ENCODE peak calls at places on chromosome 2, in seven cellular contexts. One of them, this sample, is unnamed.

GRCh38 chr2:25304339-25304728 is 37.4 kb downstream of the DNMT3A start:
- DNase-seq in activated CD4-positive, alpha-beta T cell treated with anti-CD3 and anti-CD28 coated beads, Interleukin-2, amount 50 U/mL, for 24 hours: no peak
- DNase-seq in NCI-H2081: no peak
- DNase-seq in HCT116: no peak
- DNase-seq in retinal pigment epithelial cell: no peak
- DNase-seq in A549: no peak
- DNase-seq in naive B cell: no peak
- DNase-seq in this sample: peak

GRCh38 chr2:212330263-212330662 is 208.3 kb downstream of the ERBB4 start:
- DNase-seq in activated CD4-positive, alpha-beta T cell treated with anti-CD3 and anti-CD28 coated beads, Interleukin-2, amount 50 U/mL, for 24 hours: no peak
- DNase-seq in NCI-H2081: peak
- DNase-seq in HCT116: no peak
- DNase-seq in retinal pigment epithelial cell: no peak
- DNase-seq in A549: no peak
- DNase-seq in naive B cell: no peak
- DNase-seq in this sample: no peak

GRCh38 chr2:181471783-181472182 is 14.6 kb downstream of the ITGA4 start:
- DNase-seq in activated CD4-positive, alpha-beta T cell treated with anti-CD3 and anti-CD28 coated beads, Interleukin-2, amount 50 U/mL, for 24 hours: no peak
- DNase-seq in NCI-H2081: no peak
- DNase-seq in HCT116: no peak
- DNase-seq in retinal pigment epithelial cell: no peak
- DNase-seq in A549: no peak
- DNase-seq in naive B cell: no peak
- DNase-seq in this sample: no peak

GRCh38 chr2:101124684-101125366 is 26.4 kb downstream of the TBC1D8 start:
- DNase-seq in activated CD4-positive, alpha-beta T cell treated with anti-CD3 and anti-CD28 coated beads, Interleukin-2, amount 50 U/mL, for 24 hours: no peak
- DNase-seq in NCI-H2081: peak
- DNase-seq in HCT116: peak
- DNase-seq in retinal pigment epithelial cell: peak
- DNase-seq in A549: peak
- DNase-seq in naive B cell: no peak
- DNase-seq in this sample: no peak

GRCh38 chr2:43133336-43133707 is 93.1 kb downstream of the ZFP36L2 start:
- DNase-seq in activated CD4-positive, alpha-beta T cell treated with anti-CD3 and anti-CD28 coated beads, Interleukin-2, amount 50 U/mL, for 24 hours: no peak
- DNase-seq in NCI-H2081: no peak
- DNase-seq in HCT116: no peak
- DNase-seq in retinal pigment epithelial cell: no peak
- DNase-seq in A549: no peak
- DNase-seq in naive B cell: no peak
- DNase-seq in this sample: no peak

GRCh38 chr2:62142054-62142453 is 53.9 kb upstream of the B3GNT2 start:
- DNase-seq in activated CD4-positive, alpha-beta T cell treated with anti-CD3 and anti-CD28 coated beads, Interleukin-2, amount 50 U/mL, for 24 hours: no peak
- DNase-seq in NCI-H2081: no peak
- DNase-seq in HCT116: no peak
- DNase-seq in retinal pigment epithelial cell: no peak
- DNase-seq in A549: no peak
- DNase-seq in naive B cell: peak
- DNase-seq in this sample: no peak

GRCh38 chr2:236855866-236856855 is 229.5 kb upstream of the COPS8 start:
- DNase-seq in activated CD4-positive, alpha-beta T cell treated with anti-CD3 and anti-CD28 coated beads, Interleukin-2, amount 50 U/mL, for 24 hours: no peak
- DNase-seq in NCI-H2081: no peak
- DNase-seq in HCT116: no peak
- DNase-seq in retinal pigment epithelial cell: no peak
- DNase-seq in A549: no peak
- DNase-seq in naive B cell: no peak
- DNase-seq in this sample: no peak

GRCh38 chr2:189088566-189089225 is 90.9 kb downstream of the COL5A2 start:
- DNase-seq in activated CD4-positive, alpha-beta T cell treated with anti-CD3 and anti-CD28 coated beads, Interleukin-2, amount 50 U/mL, for 24 hours: no peak
- DNase-seq in NCI-H2081: no peak
- DNase-seq in HCT116: no peak
- DNase-seq in retinal pigment epithelial cell: no peak
- DNase-seq in A549: no peak
- DNase-seq in naive B cell: no peak
- DNase-seq in this sample: no peak